ENCODE peak calls at places on chromosomes 11 and 22, in four cellular contexts. One of them, this sample, is unnamed.

GRCh38 chr22:47316020-47316419 is 553.6 kb downstream of the TBC1D22A start:
- DNase-seq in lung: no peak
- DNase-seq in lower leg skin: no peak
- DNase-seq in fibroblast of lung: no peak
- DNase-seq in this sample: no peak

GRCh38 chr22:38204784-38205183 is 3.0 kb downstream of the MAFF start:
- DNase-seq in fibroblast of lung: peak
- DNase-seq in lung: no peak
- DNase-seq in lower leg skin: no peak
- DNase-seq in this sample: no peak

GRCh38 chr22:22520020-22520656 is at the start of gene ZNF280A:
- DNase-seq in fibroblast of lung: no peak
- DNase-seq in lung: no peak
- DNase-seq in lower leg skin: no peak
- DNase-seq in this sample: no peak

GRCh38 chr11:112977620-112978212 is 16.5 kb downstream of the NCAM1 start:
- DNase-seq in lower leg skin: peak
- DNase-seq in lung: no peak
- DNase-seq in fibroblast of lung: peak
- DNase-seq in this sample: no peak

GRCh38 chr11:66478823-66479740 is 1.2 kb upstream of the DPP3 start:
- DNase-seq in fibroblast of lung: peak
- DNase-seq in lung: peak
- DNase-seq in lower leg skin: no peak
- DNase-seq in this sample: no peak

GRCh38 chr11:63874511-63874910 is 35.6 kb downstream of the MARK2 start:
- DNase-seq in fibroblast of lung: no peak
- DNase-seq in lung: no peak
- DNase-seq in lower leg skin: no peak
- DNase-seq in this sample: no peak

GRCh38 chr22:34567367-34567766 is 498.6 kb upstream of the ISX start:
- DNase-seq in lower leg skin: no peak
- DNase-seq in fibroblast of lung: no peak
- DNase-seq in lung: no peak
- DNase-seq in this sample: no peak

GRCh38 chr11:116432301-116432700 is 340.5 kb downstream of the BUD13 start:
- DNase-seq in fibroblast of lung: no peak
- DNase-seq in lung: no peak
- DNase-seq in lower leg skin: no peak
- DNase-seq in this sample: no peak

GRCh38 chr11:84722583-84723108 is 904.5 kb downstream of the DLG2 start:
- DNase-seq in fibroblast of lung: no peak
- DNase-seq in lower leg skin: no peak
- DNase-seq in lung: no peak
- DNase-seq in this sample: no peak

GRCh38 chr11:11476499-11476898 is 123.4 kb upstream of the CSNK2A3 start:
- DNase-seq in lung: no peak
- DNase-seq in fibroblast of lung: no peak
- DNase-seq in lower leg skin: no peak
- DNase-seq in this sample: no peak

GRCh38 chr22:50169181-50169759 is 1.3 kb upstream of the PANX2 start:
- DNase-seq in lower leg skin: no peak
- DNase-seq in fibroblast of lung: no peak
- DNase-seq in lung: no peak
- DNase-seq in this sample: no peak

GRCh38 chr22:32991353-32992115 is 66.6 kb downstream of the SYN3 start:
- DNase-seq in fibroblast of lung: peak
- DNase-seq in lower leg skin: peak
- DNase-seq in lung: no peak
- DNase-seq in this sample: no peak

GRCh38 chr22:25602924-25603323 is 38.4 kb downstream of the GRK3 start:
- DNase-seq in fibroblast of lung: peak
- DNase-seq in lower leg skin: no peak
- DNase-seq in lung: no peak
- DNase-seq in this sample: no peak

GRCh38 chr11:118082880-118083543 is 3.8 kb downstream of the SMIM35 start:
- DNase-seq in lung: no peak
- DNase-seq in lower leg skin: no peak
- DNase-seq in fibroblast of lung: no peak
- DNase-seq in this sample: no peak

GRCh38 chr11:126718319-126718718 is 282.3 kb downstream of the KIRREL3 start:
- DNase-seq in lung: no peak
- DNase-seq in lower leg skin: no peak
- DNase-seq in fibroblast of lung: no peak
- DNase-seq in this sample: no peak

GRCh38 chr11:67732045-67732787 is 57.8 kb upstream of the ALDH3B2 start:
- DNase-seq in fibroblast of lung: no peak
- DNase-seq in lower leg skin: no peak
- DNase-seq in lung: no peak
- DNase-seq in this sample: no peak

GRCh38 chr11:33375688-33376311 is 118.6 kb downstream of the HIPK3 start:
- DNase-seq in lower leg skin: no peak
- DNase-seq in fibroblast of lung: peak
- DNase-seq in lung: no peak
- DNase-seq in this sample: no peak

GRCh38 chr22:20203142-20204099 is 52.6 kb upstream of the CCDC188 start:
- DNase-seq in lung: peak
- DNase-seq in lower leg skin: no peak
- DNase-seq in fibroblast of lung: peak
- DNase-seq in this sample: no peak

GRCh38 chr11:41917900-41918299 is 458.4 kb upstream of the LRRC4C start:
- DNase-seq in fibroblast of lung: no peak
- DNase-seq in lower leg skin: no peak
- DNase-seq in lung: no peak
- DNase-seq in this sample: no peak

GRCh38 chr11:74380746-74381439 is 17.3 kb downstream of the PGM2L1 start:
- DNase-seq in fibroblast of lung: peak
- DNase-seq in lower leg skin: no peak
- DNase-seq in lung: no peak
- DNase-seq in this sample: no peak

GRCh38 chr11:62857541-62857982 is 18.2 kb upstream of the WDR74 start:
- DNase-seq in lower leg skin: no peak
- DNase-seq in fibroblast of lung: peak
- DNase-seq in lung: no peak
- DNase-seq in this sample: no peak

GRCh38 chr11:120801801-120802689 is 221.9 kb upstream of the TBCEL start:
- DNase-seq in lung: peak
- DNase-seq in lower leg skin: peak
- DNase-seq in fibroblast of lung: peak
- DNase-seq in this sample: peak

GRCh38 chr11:27783701-27784355 is 83.6 kb upstream of the BDNF start:
- DNase-seq in fibroblast of lung: no peak
- DNase-seq in lung: no peak
- DNase-seq in lower leg skin: no peak
- DNase-seq in this sample: no peak

GRCh38 chr11:129208863-129209262 is 16.7 kb upstream of the ARHGAP32 start:
- DNase-seq in lower leg skin: no peak
- DNase-seq in lung: no peak
- DNase-seq in fibroblast of lung: peak
- DNase-seq in this sample: no peak

GRCh38 chr11:115279831-115280761 is 224.1 kb downstream of the CADM1 start:
- DNase-seq in fibroblast of lung: peak
- DNase-seq in lower leg skin: no peak
- DNase-seq in lung: no peak
- DNase-seq in this sample: no peak

GRCh38 chr11:122036022-122036421 is 80.0 kb downstream of the BLID start:
- DNase-seq in fibroblast of lung: peak
- DNase-seq in lower leg skin: no peak
- DNase-seq in lung: no peak
- DNase-seq in this sample: no peak

GRCh38 chr11:88378422-88379066 is 41.0 kb upstream of the CTSC start:
- DNase-seq in fibroblast of lung: no peak
- DNase-seq in lower leg skin: no peak
- DNase-seq in lung: no peak
- DNase-seq in this sample: no peak

GRCh38 chr11:87529486-87529885 is 491.8 kb downstream of the TMEM135 start:
- DNase-seq in lung: no peak
- DNase-seq in lower leg skin: no peak
- DNase-seq in fibroblast of lung: no peak
- DNase-seq in this sample: no peak

GRCh38 chr22:49368976-49369725 is 458.5 kb downstream of the BRD1 start:
- DNase-seq in lung: peak
- DNase-seq in lower leg skin: peak
- DNase-seq in fibroblast of lung: no peak
- DNase-seq in this sample: no peak

GRCh38 chr11:85685820-85686459 is at the start of gene CCDC89:
- DNase-seq in lung: peak
- DNase-seq in fibroblast of lung: peak
- DNase-seq in lower leg skin: peak
- DNase-seq in this sample: peak

GRCh38 chr22:29269230-29269604 is 1.1 kb downstream of the EWSR1 start:
- DNase-seq in lower leg skin: no peak
- DNase-seq in lung: no peak
- DNase-seq in fibroblast of lung: no peak
- DNase-seq in this sample: no peak

GRCh38 chr22:42844756-42845155 is 12.3 kb downstream of the ARFGAP3 start:
- DNase-seq in lower leg skin: no peak
- DNase-seq in fibroblast of lung: no peak
- DNase-seq in lung: no peak
- DNase-seq in this sample: no peak

GRCh38 chr11:66268953-66269906 is 791 bp downstream of the RAB1B start:
- DNase-seq in lung: no peak
- DNase-seq in fibroblast of lung: peak
- DNase-seq in lower leg skin: no peak
- DNase-seq in this sample: no peak

GRCh38 chr11:121441533-121441932 is 10.6 kb upstream of the SORL1 start:
- DNase-seq in fibroblast of lung: no peak
- DNase-seq in lower leg skin: no peak
- DNase-seq in lung: no peak
- DNase-seq in this sample: no peak

DNA sequence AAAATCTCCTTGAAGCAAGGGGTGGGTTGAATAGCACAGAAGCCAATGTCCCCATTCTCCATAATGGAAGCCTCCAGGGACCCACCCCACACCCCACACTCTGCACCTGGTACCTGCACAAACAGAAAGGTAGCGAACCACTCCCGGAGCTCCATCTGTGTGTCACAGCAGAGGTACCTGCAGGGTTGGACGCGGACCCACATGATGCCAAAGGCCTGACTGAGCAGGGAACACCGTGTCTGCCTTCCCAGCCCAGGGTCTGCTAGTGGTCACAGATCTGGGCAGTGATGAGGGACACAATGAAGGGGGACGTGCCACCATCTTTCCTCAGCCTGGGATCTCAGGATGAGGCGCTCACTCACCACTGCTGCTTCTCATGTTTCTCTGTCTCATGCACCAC is 13.1 kb upstream of the PDE2A start:
- DNase-seq in lower leg skin: no peak
- DNase-seq in fibroblast of lung: no peak
- DNase-seq in lung: no peak
- DNase-seq in this sample: no peak
- TF ChIP-seq CTCF in lower leg skin: no peak
- TF ChIP-seq CTCF in fibroblast of lung: no peak
- TF ChIP-seq CTCF in lung: no peak
- TF ChIP-seq CTCF in this sample: no peak

DNA sequence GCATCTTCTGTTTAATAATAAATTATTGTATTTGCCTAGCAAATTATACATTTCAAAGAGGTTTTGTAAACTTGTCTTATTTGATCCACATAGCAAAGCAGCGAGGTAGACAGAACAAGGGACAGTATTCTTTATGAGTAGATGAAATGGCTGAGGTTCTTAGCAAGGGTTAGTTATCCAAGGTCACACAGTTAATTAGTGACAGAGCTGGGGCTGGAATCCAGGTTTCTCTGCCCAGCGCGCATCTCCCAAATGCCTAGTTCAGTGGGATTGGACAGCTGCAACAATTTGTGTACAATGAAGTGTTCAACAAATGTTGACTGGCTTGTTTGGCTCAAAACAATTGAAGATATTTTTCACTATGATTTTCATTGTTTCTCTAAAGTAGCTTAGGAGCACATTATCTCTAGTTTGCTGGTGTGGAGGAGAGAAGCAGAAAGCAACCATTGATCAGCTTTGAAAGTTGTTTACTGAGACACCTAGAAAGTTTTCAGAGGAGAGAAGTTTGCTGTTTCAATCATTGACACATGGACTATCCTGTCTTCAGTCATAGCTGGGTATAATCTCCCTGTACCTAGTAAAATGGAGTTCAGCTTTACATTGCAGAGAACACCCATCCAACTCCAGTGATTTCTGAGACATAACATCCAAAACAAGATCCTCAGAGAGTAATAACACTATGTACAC is 270.6 kb downstream of the FAT3 start:
- DNase-seq in lower leg skin: no peak
- DNase-seq in fibroblast of lung: no peak
- DNase-seq in lung: no peak
- DNase-seq in this sample: no peak
- TF ChIP-seq CTCF in lower leg skin: no peak
- TF ChIP-seq CTCF in fibroblast of lung: no peak
- TF ChIP-seq CTCF in lung: no peak
- TF ChIP-seq CTCF in this sample: no peak

DNA sequence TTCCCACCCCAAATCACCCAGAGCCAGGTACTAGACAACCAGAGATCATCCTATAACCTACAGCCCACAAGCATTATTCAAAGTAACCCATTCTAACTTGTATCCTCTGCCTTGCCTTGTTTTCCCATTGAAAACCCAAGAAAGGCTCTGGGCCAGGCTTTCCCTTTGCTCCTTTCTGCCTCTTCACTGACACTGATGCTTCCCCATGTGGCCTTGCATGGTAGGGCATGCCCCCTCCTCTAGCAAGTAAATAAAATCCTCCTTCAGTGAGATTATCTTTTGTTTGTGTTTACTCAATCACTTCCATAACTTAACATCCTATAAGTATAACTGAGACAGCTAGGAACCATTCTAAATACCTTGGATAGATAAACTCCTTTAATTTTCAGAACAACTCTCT is 65.6 kb upstream of the FAR1 start:
- DNase-seq in fibroblast of lung: no peak
- DNase-seq in lung: no peak
- DNase-seq in lower leg skin: no peak
- DNase-seq in this sample: no peak
- TF ChIP-seq CTCF in fibroblast of lung: no peak
- TF ChIP-seq CTCF in lung: no peak
- TF ChIP-seq CTCF in lower leg skin: no peak
- TF ChIP-seq CTCF in this sample: no peak

DNA sequence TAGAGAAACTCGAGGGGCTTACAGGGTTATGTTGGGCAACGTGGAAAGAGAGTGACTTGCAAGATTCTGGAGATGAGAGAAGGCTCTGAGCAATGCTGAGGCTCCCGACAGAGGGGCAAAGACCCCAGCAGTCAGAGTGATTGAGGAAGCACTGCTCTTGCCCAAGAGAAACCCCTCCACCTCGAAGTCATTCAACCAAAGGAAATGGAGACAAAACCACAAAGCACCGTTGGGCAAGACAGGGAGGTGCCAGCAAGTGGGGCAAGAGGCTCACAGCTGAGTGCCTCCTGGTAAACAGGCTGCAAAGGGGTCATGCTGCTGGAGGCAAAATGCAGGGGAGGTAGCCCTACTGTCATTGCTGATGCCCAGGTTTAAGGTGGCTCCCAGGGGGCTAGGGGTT is 17.9 kb upstream of the MYH9 start:
- DNase-seq in lung: peak
- DNase-seq in fibroblast of lung: no peak
- DNase-seq in lower leg skin: no peak
- DNase-seq in this sample: no peak
- TF ChIP-seq CTCF in lung: no peak
- TF ChIP-seq CTCF in fibroblast of lung: no peak
- TF ChIP-seq CTCF in lower leg skin: no peak
- TF ChIP-seq CTCF in this sample: no peak

GRCh38 chr11:1163911-1164735 is 6.4 kb downstream of the MUC5AC start:
- DNase-seq in fibroblast of lung: no peak
- DNase-seq in lower leg skin: no peak
- DNase-seq in lung: no peak
- DNase-seq in this sample: no peak
- TF ChIP-seq CTCF in fibroblast of lung: no peak
- TF ChIP-seq CTCF in lower leg skin: no peak
- TF ChIP-seq CTCF in lung: no peak
- TF ChIP-seq CTCF in this sample: no peak